ENCODE peak calls at places on chromosomes 3 and 15, in four cellular contexts. One of them, this sample, is unnamed.

GRCh38 chr15:58396181-58396580 is 35.6 kb upstream of the LIPC start:
- DNase-seq in endodermal cell: no peak
- DNase-seq in psoas muscle: no peak
- DNase-seq in ascending aorta: no peak
- DNase-seq in this sample: no peak

GRCh38 chr3:52596658-52597265 is 60.4 kb downstream of the UQCC5 start:
- DNase-seq in endodermal cell: no peak
- DNase-seq in psoas muscle: no peak
- DNase-seq in ascending aorta: no peak
- DNase-seq in this sample: no peak

GRCh38 chr3:112366428-112366931 is 33.5 kb downstream of the CD200 start:
- DNase-seq in endodermal cell: no peak
- DNase-seq in psoas muscle: no peak
- DNase-seq in ascending aorta: no peak
- DNase-seq in this sample: no peak

GRCh38 chr3:70982700-70983140 is 600.8 kb downstream of the FOXP1 start:
- DNase-seq in endodermal cell: peak; percentile 49
- DNase-seq in psoas muscle: peak; percentile 33
- DNase-seq in ascending aorta: peak; percentile 31
- DNase-seq in this sample: peak; percentile 80

GRCh38 chr15:56767315-56767714 is 34.0 kb upstream of the ZNF280D start:
- DNase-seq in endodermal cell: no peak
- DNase-seq in psoas muscle: no peak
- DNase-seq in ascending aorta: no peak
- DNase-seq in this sample: no peak

GRCh38 chr3:64642327-64643151 is 45.3 kb downstream of the ADAMTS9 start:
- DNase-seq in endodermal cell: peak; percentile 68
- DNase-seq in psoas muscle: no peak
- DNase-seq in ascending aorta: no peak
- DNase-seq in this sample: no peak

GRCh38 chr3:151875759-151876158 is 2.3 kb downstream of the SUCNR1 start:
- DNase-seq in endodermal cell: no peak
- DNase-seq in psoas muscle: no peak
- DNase-seq in ascending aorta: no peak
- DNase-seq in this sample: no peak

GRCh38 chr15:55108858-55109518 is 87.8 kb downstream of the RSL24D1 start:
- DNase-seq in endodermal cell: peak; percentile 91
- DNase-seq in psoas muscle: peak; percentile 64
- DNase-seq in ascending aorta: no peak
- DNase-seq in this sample: peak; percentile 73

GRCh38 chr3:157405457-157405856 is 31.2 kb upstream of the PTX3 start:
- DNase-seq in endodermal cell: no peak
- DNase-seq in psoas muscle: no peak
- DNase-seq in ascending aorta: no peak
- DNase-seq in this sample: no peak

GRCh38 chr15:96629501-96629900 is 299.0 kb downstream of the NR2F2 start:
- DNase-seq in endodermal cell: no peak
- DNase-seq in psoas muscle: peak; percentile 23
- DNase-seq in ascending aorta: no peak
- DNase-seq in this sample: no peak

GRCh38 chr3:42545284-42545900 is 36.4 kb downstream of the SEC22C start:
- DNase-seq in endodermal cell: no peak
- DNase-seq in psoas muscle: no peak
- DNase-seq in ascending aorta: no peak
- DNase-seq in this sample: no peak

GRCh38 chr3:111831840-111832239 is 27.2 kb upstream of the PHLDB2 start:
- DNase-seq in endodermal cell: no peak
- DNase-seq in psoas muscle: no peak
- DNase-seq in ascending aorta: no peak
- DNase-seq in this sample: no peak

GRCh38 chr3:47010050-47010712 is 30.7 kb downstream of the NBEAL2 start:
- DNase-seq in endodermal cell: peak; percentile 65
- DNase-seq in psoas muscle: no peak
- DNase-seq in ascending aorta: no peak
- DNase-seq in this sample: no peak

GRCh38 chr3:8776406-8776805 is 7.0 kb upstream of the OXTR start:
- DNase-seq in endodermal cell: peak; percentile 41
- DNase-seq in psoas muscle: no peak
- DNase-seq in ascending aorta: no peak
- DNase-seq in this sample: no peak

GRCh38 chr15:50798684-50799083 is 33.2 kb upstream of the SPPL2A start:
- DNase-seq in endodermal cell: no peak
- DNase-seq in psoas muscle: peak; percentile 23
- DNase-seq in ascending aorta: no peak
- DNase-seq in this sample: no peak

GRCh38 chr3:39471652-39472051 is 4.2 kb downstream of the MOBP start:
- DNase-seq in endodermal cell: no peak
- DNase-seq in psoas muscle: no peak
- DNase-seq in ascending aorta: no peak
- DNase-seq in this sample: no peak

GRCh38 chr3:113764698-113765097 is 17.9 kb downstream of the ATP6V1A start:
- DNase-seq in endodermal cell: no peak
- DNase-seq in psoas muscle: no peak
- DNase-seq in ascending aorta: no peak
- DNase-seq in this sample: no peak

GRCh38 chr15:30670056-30670455 is 44.1 kb downstream of the ARHGAP11B start:
- DNase-seq in endodermal cell: no peak
- DNase-seq in psoas muscle: no peak
- DNase-seq in ascending aorta: no peak
- DNase-seq in this sample: no peak
- H3K36me3 ChIP-seq in endodermal cell: peaks cover 62% of the 10 kb centered on the region
- H3K36me3 ChIP-seq in psoas muscle: no peaks in the 10 kb centered on the region
- H3K36me3 ChIP-seq in ascending aorta: no peaks in the 10 kb centered on the region
- H3K36me3 ChIP-seq in this sample: no peaks in the 10 kb centered on the region

GRCh38 chr15:71823801-71824200 is 13.4 kb downstream of the NR2E3 start:
- DNase-seq in endodermal cell: no peak
- DNase-seq in psoas muscle: no peak
- DNase-seq in ascending aorta: no peak
- DNase-seq in this sample: no peak

GRCh38 chr15:71826196-71826595 is 15.8 kb downstream of the NR2E3 start:
- DNase-seq in endodermal cell: no peak
- DNase-seq in psoas muscle: no peak
- DNase-seq in ascending aorta: no peak
- DNase-seq in this sample: no peak

GRCh38 chr15:71820127-71820526 is 9.8 kb downstream of the NR2E3 start:
- DNase-seq in endodermal cell: no peak
- DNase-seq in psoas muscle: no peak
- DNase-seq in ascending aorta: no peak
- DNase-seq in this sample: no peak

GRCh38 chr15:71821547-71822129 is 11.3 kb downstream of the NR2E3 start:
- DNase-seq in endodermal cell: no peak
- DNase-seq in psoas muscle: no peak
- DNase-seq in ascending aorta: no peak
- DNase-seq in this sample: no peak

GRCh38 chr15:71822890-71823289 is 12.5 kb downstream of the NR2E3 start:
- DNase-seq in endodermal cell: no peak
- DNase-seq in psoas muscle: no peak
- DNase-seq in ascending aorta: no peak
- DNase-seq in this sample: no peak
- H3K9me3 ChIP-seq in endodermal cell: peaks cover 42% of the 10 kb centered on the region
- H3K9me3 ChIP-seq in psoas muscle: peaks cover 41% of the 10 kb centered on the region
- H3K9me3 ChIP-seq in ascending aorta: peaks cover 37% of the 10 kb centered on the region
- H3K9me3 ChIP-seq in this sample: peaks cover 8% of the 10 kb centered on the region

GRCh38 chr3:12831582-12831866 is 9.8 kb downstream of the RPL32 start:
- DNase-seq in endodermal cell: no peak
- DNase-seq in psoas muscle: no peak
- DNase-seq in ascending aorta: no peak
- DNase-seq in this sample: no peak
- H3K36me3 ChIP-seq in endodermal cell: peaks cover 52% of the 10 kb centered on the region
- H3K36me3 ChIP-seq in psoas muscle: peaks cover 100% of the 10 kb centered on the region
- H3K36me3 ChIP-seq in ascending aorta: peaks cover 92% of the 10 kb centered on the region
- H3K36me3 ChIP-seq in this sample: peaks cover 17% of the 10 kb centered on the region

GRCh38 chr15:65985387-65985786 is 116.1 kb downstream of the RAB11A start:
- DNase-seq in endodermal cell: no peak
- DNase-seq in psoas muscle: no peak
- DNase-seq in ascending aorta: no peak
- DNase-seq in this sample: no peak
- H3K9me3 ChIP-seq in endodermal cell: no peaks in the 10 kb centered on the region
- H3K9me3 ChIP-seq in psoas muscle: no peaks in the 10 kb centered on the region
- H3K9me3 ChIP-seq in ascending aorta: no peaks in the 10 kb centered on the region
- H3K9me3 ChIP-seq in this sample: no peaks in the 10 kb centered on the region